ENCODE peak calls at places on chromosomes 12 and 14, in six cellular contexts. Z is A549, G is K562, F is H1, E is transverse colon, N is ovary. L is an unnamed sample.

GRCh38 chr12:69987453-69988102 is 162.6 kb downstream of the MYRFL start:
- DNase-seq in E (peak), F (no peak), Z (peak), G (no peak), N (no peak), L (no peak)

GRCh38 chr12:25929096-25929637 is 29.3 kb upstream of the RASSF8 start:
- DNase-seq in G (no peak), F (no peak), Z (no peak), E (no peak), N (no peak), L (no peak)

GRCh38 chr14:103483600-103483999 is 39.0 kb downstream of the CKB start:
- DNase-seq in E (no peak), G (no peak), Z (no peak), N (no peak), F (no peak), L (no peak)

GRCh38 chr12:18975933-18976332 is 153.6 kb upstream of the PLEKHA5 start:
- DNase-seq in N (no peak), F (no peak), E (no peak), Z (no peak), G (no peak), L (no peak)

GRCh38 chr12:121579981-121580868 is 598 bp downstream of the KDM2B start:
- DNase-seq in N (peak), E (peak), Z (peak), F (peak), G (peak), L (peak)

GRCh38 chr14:90837355-90837754 is 21.1 kb upstream of the TTC7B start:
- DNase-seq in G (no peak), Z (no peak), N (no peak), F (no peak), E (no peak), L (no peak)

GRCh38 chr12:127280393-127281275 is 986.3 kb upstream of the TMEM132C start:
- DNase-seq in N (peak), Z (peak), G (peak), E (peak), F (peak), L (no peak)

GRCh38 chr12:51323317-51323960 is 535 bp downstream of the BIN2 start:
- DNase-seq in N (no peak), G (no peak), F (no peak), Z (no peak), E (peak), L (no peak)

GRCh38 chr14:31362746-31363145 is 57.6 kb downstream of the HEATR5A start:
- DNase-seq in N (no peak), F (no peak), G (no peak), E (no peak), Z (no peak), L (no peak)

GRCh38 chr12:13205809-13206559 is 9.5 kb downstream of the EMP1 start:
- DNase-seq in E (no peak), N (no peak), F (no peak), Z (peak), G (no peak), L (no peak)

GRCh38 chr14:95318399-95318834 is 1.3 kb downstream of the CLMN start:
- DNase-seq in F (no peak), Z (no peak), G (no peak), E (peak), N (no peak), L (no peak)
- H3K4me3 ChIP-seq in F (no peak), Z (peak), G (no peak), E (no peak), N (peak), L (peak)

DNA sequence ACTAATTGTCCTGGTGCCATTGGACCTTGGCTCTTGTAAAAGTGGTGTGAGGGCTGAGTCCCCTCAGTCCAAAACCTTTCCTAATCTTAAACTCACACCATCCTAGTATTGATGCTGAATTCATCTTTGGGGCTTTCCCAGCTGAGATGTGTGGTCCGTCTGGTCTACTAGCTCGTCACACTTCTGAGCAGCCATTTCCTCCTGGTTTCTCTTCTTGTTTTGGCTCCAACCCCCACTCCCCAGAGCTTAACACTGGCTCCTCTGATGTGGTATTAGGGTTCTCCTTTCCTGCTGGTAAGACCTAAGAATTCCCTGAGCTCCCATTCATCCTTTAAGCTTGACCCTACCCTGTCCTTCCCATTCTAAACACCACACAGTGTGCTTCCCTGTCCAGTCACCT is 900.6 kb downstream of the VRK1 start:
- DNase-seq in Z (no peak), N (no peak), F (no peak), E (no peak), G (no peak), L (no peak)
- TF ChIP-seq EP300 in Z (no peak), N (no peak), F (no peak), E (no peak), G (no peak), L (no peak)

GRCh38 chr14:24440606-24441399 is 1.8 kb downstream of the SDR39U1 start:
- DNase-seq in E (no peak), G (no peak), F (no peak), Z (no peak), N (no peak), L (no peak)
- TF ChIP-seq POLR2A in E (no peak), G (no peak), F (no peak), Z (no peak), N (no peak), L (no peak)

DNA sequence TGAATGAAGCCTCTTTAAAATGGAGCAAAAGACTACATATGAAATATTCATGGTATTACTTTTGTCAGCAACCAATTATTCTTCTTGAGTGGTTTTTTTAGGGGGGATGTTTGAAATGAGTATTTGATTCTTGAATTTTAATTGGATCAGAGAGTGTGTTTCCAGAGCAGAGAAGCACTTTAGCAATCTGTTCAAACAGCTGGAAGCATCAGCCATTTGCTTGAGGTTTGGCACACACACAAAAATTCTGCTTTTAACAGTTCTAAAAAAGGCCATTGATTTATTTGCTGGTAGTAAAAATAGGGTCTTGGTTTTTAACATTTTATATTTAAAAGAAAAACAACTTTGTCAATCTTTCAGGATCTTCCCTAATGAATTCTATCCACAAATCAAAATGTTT is 292.7 kb downstream of the LRFN5 start:
- DNase-seq in F (no peak), E (no peak), N (no peak), Z (no peak), G (no peak), L (no peak)
- H3K4me3 ChIP-seq in F (no peak), E (no peak), N (no peak), Z (no peak), G (no peak), L (no peak)

L was measured in suprapubic skin.